ENCODE peak calls at places on chromosomes 4 and X, in eight cellular contexts. A is GM20000; P is stimulated activated CD8-positive, alpha-beta memory T cell treated with anti-CD3 and anti-CD28 coated beads, Interleukin-7, amount 100 ng/mL, for 48 hours; M is cerebellar cortex; V is fibroblast of lung; E is heart left ventricle; I is HuH-7; T is B cell. W is an unnamed sample.

GRCh38 chr4:127559981-127560380 is 72.8 kb upstream of the INTU start:
- DNase-seq in E (no peak), T (no peak), A (no peak), I (no peak), M (no peak), P (no peak), V (no peak), W (no peak)

GRCh38 chrX:107171369-107172102 is 34.7 kb downstream of the NUP62CL start:
- DNase-seq in V (no peak), I (no peak), T (no peak), M (no peak), A (no peak), E (no peak), P (no peak), W (no peak)

GRCh38 chr4:165610679-165611551 is 232.1 kb downstream of the CPE start:
- DNase-seq in V (no peak), I (no peak), E (no peak), M (no peak), A (no peak), T (no peak), P (no peak), W (no peak)

GRCh38 chr4:138919094-138919936 is 96.3 kb upstream of the NOCT start:
- DNase-seq in M (peak), A (peak), T (no peak), P (no peak), E (peak), I (peak), V (peak), W (peak)

GRCh38 chrX:119236599-119237525 is 777 bp downstream of the PGRMC1 start:
- DNase-seq in P (no peak), E (no peak), M (peak), T (no peak), I (no peak), A (no peak), V (peak), W (no peak)

GRCh38 chr4:184649971-184650855 is 675 bp downstream of the PRIMPOL start:
- DNase-seq in M (peak), E (no peak), T (no peak), V (peak), I (no peak), P (no peak), A (no peak), W (no peak)

GRCh38 chr4:110275871-110276270 is 77.5 kb upstream of the ELOVL6 start:
- DNase-seq in A (no peak), E (no peak), T (no peak), I (no peak), V (peak), P (no peak), M (no peak), W (no peak)

GRCh38 chr4:1234296-1234695 is 14.6 kb downstream of the CTBP1 start:
- DNase-seq in T (no peak), P (no peak), A (no peak), E (no peak), I (no peak), M (no peak), V (peak), W (no peak)

GRCh38 chr4:124044867-124045266 is 648.3 kb downstream of the SPRY1 start:
- DNase-seq in V (no peak), T (no peak), P (no peak), E (no peak), I (no peak), A (no peak), M (no peak), W (no peak)

GRCh38 chr4:3800351-3800750 is 34.2 kb downstream of the ADRA2C start:
- DNase-seq in V (no peak), E (no peak), P (no peak), M (no peak), I (no peak), A (no peak), T (no peak), W (no peak)

GRCh38 chrX:40746536-40746935 is 11.2 kb upstream of the MED14 start:
- DNase-seq in E (no peak), A (no peak), M (no peak), P (no peak), V (no peak), T (no peak), I (no peak), W (no peak)

GRCh38 chr4:1855334-1856070 is 454 bp downstream of the LETM1 start:
- DNase-seq in T (no peak), A (peak), P (no peak), M (no peak), V (no peak), E (peak), I (no peak), W (peak)

GRCh38 chrX:109854096-109854495 is 121.0 kb upstream of the ACSL4 start:
- DNase-seq in I (no peak), M (no peak), T (no peak), V (no peak), E (no peak), P (no peak), A (no peak), W (no peak)

GRCh38 chr4:113574636-113575103 is 186.9 kb downstream of the CAMK2D start:
- DNase-seq in T (no peak), E (no peak), M (peak), P (no peak), A (no peak), I (no peak), V (peak), W (no peak)

GRCh38 chr4:2255501-2256155 is 6.3 kb downstream of the MXD4 start:
- DNase-seq in E (peak), A (no peak), I (no peak), T (no peak), M (peak), V (no peak), P (no peak), W (no peak)

GRCh38 chr4:77163636-77164035 is 6.6 kb downstream of the CCNG2 start:
- DNase-seq in T (no peak), V (no peak), A (no peak), E (no peak), P (no peak), I (no peak), M (no peak), W (no peak)

GRCh38 chrX:135087867-135088266 is 32.5 kb downstream of the ETDB start:
- DNase-seq in A (no peak), V (no peak), T (no peak), P (no peak), M (peak), I (no peak), E (no peak), W (no peak)

GRCh38 chr4:106628616-106629606 is 260.3 kb upstream of the GIMD1 start:
- DNase-seq in M (no peak), P (no peak), A (no peak), T (no peak), V (no peak), E (no peak), I (no peak), W (no peak)

GRCh38 chr4:168621806-168622589 is 125.1 kb downstream of the PALLD start:
- DNase-seq in I (no peak), A (no peak), P (no peak), E (no peak), M (peak), T (no peak), V (peak), W (no peak)

W was measured in GM13976.